ENCODE peak calls at places on chromosomes 1 and 21, in ten cellular contexts. T is CD8-positive, alpha-beta T cell; E is fibroblast of lung; V is MCF 10A; S is left ventricle myocardium inferior; C is PC-9; A is transverse colon; X is psoas muscle; R is lower lobe of right lung; J is heart right ventricle. O is an unnamed sample.

GRCh38 chr1:6347641-6348487 is 45.7 kb downstream of the ACOT7 start:
- DNase-seq in J (no peak), R (no peak), C (peak), T (peak), S (peak), V (peak), E (peak), A (peak), X (no peak), O (peak)

GRCh38 chr1:221907531-221907930 is 165.6 kb upstream of the DUSP10 start:
- DNase-seq in V (no peak), X (no peak), E (no peak), C (no peak), A (no peak), T (no peak), S (no peak), J (no peak), R (no peak), O (no peak)

GRCh38 chr1:64392109-64392508 is 77.8 kb upstream of the CACHD1 start:
- DNase-seq in R (no peak), A (no peak), S (no peak), E (no peak), X (no peak), C (no peak), V (peak), J (no peak), T (no peak), O (no peak)

GRCh38 chr1:170929835-170930554 is 5.3 kb upstream of the MROH9 start:
- DNase-seq in V (peak), S (no peak), T (peak), E (peak), R (no peak), A (no peak), X (no peak), J (no peak), C (peak), O (peak)

GRCh38 chr1:22120469-22120790 is 22.5 kb downstream of the WNT4 start:
- DNase-seq in C (no peak), S (no peak), V (no peak), E (no peak), X (no peak), T (no peak), A (no peak), J (no peak), R (no peak), O (no peak)

GRCh38 chr1:160460683-160461287 is 60.4 kb downstream of the VANGL2 start:
- DNase-seq in R (no peak), J (no peak), E (no peak), A (no peak), T (no peak), V (peak), S (no peak), C (no peak), X (no peak), O (no peak)

GRCh38 chr1:228471762-228472398 is 15.3 kb upstream of the RNF187 start:
- DNase-seq in S (no peak), E (peak), A (no peak), T (no peak), R (no peak), J (no peak), C (no peak), V (peak), X (no peak), O (no peak)

GRCh38 chr1:241323510-241323909 is 33.5 kb downstream of the RGS7 start:
- DNase-seq in A (peak), R (no peak), T (no peak), S (no peak), X (no peak), J (no peak), E (peak), V (peak), C (no peak), O (peak)

GRCh38 chr1:222288056-222288455 is 259.8 kb downstream of the HHIPL2 start:
- DNase-seq in E (peak), R (no peak), C (peak), A (no peak), V (peak), S (no peak), X (no peak), T (no peak), J (no peak), O (peak)

GRCh38 chr1:185938396-185938795 is 204.2 kb downstream of the HMCN1 start:
- DNase-seq in A (no peak), S (no peak), J (no peak), R (no peak), X (no peak), C (no peak), V (no peak), E (no peak), T (no peak), O (no peak)

GRCh38 chr1:147723691-147724323 is 36.6 kb downstream of the GJA5 start:
- DNase-seq in C (no peak), R (peak), S (peak), A (peak), J (peak), T (peak), X (no peak), V (peak), E (peak), O (peak)

GRCh38 chr21:41766883-41767605 is at the start of gene RIPK4:
- DNase-seq in S (no peak), E (no peak), J (no peak), X (no peak), C (peak), V (peak), A (peak), T (peak), R (peak), O (peak)

GRCh38 chr21:37787456-37787855 is 128.8 kb downstream of the KCNJ6 start:
- DNase-seq in T (no peak), J (no peak), C (no peak), S (no peak), R (no peak), X (no peak), V (peak), E (peak), A (no peak), O (no peak)

GRCh38 chr21:14536929-14537328 is 9.2 kb downstream of the SAMSN1 start:
- DNase-seq in A (no peak), R (no peak), S (no peak), J (no peak), X (no peak), V (no peak), C (no peak), T (no peak), E (no peak), O (no peak)

GRCh38 chr1:152917794-152918193 is 9.4 kb downstream of the IVL start:
- DNase-seq in V (peak), T (no peak), J (no peak), R (no peak), A (no peak), S (no peak), E (no peak), C (no peak), X (no peak), O (peak)

GRCh38 chr1:46399307-46399706 is 5.2 kb downstream of the FAAH start:
- DNase-seq in V (no peak), E (no peak), T (no peak), A (no peak), S (no peak), R (no peak), X (no peak), C (no peak), J (no peak), O (no peak)

GRCh38 chr1:93448983-93449805 is 1.3 kb downstream of the FNBP1L start:
- DNase-seq in S (no peak), E (peak), R (no peak), V (peak), T (no peak), A (peak), J (no peak), X (no peak), C (peak), O (peak)

GRCh38 chr21:37259426-37259825 is 7.7 kb downstream of the VPS26C start:
- DNase-seq in A (no peak), R (no peak), C (no peak), J (no peak), V (no peak), E (no peak), X (no peak), T (no peak), S (no peak), O (no peak)

GRCh38 chr1:162922196-162922595 is 61.2 kb upstream of the CCDC190 start:
- DNase-seq in R (no peak), S (no peak), X (no peak), C (no peak), V (no peak), E (no peak), T (no peak), J (no peak), A (no peak), O (no peak)

GRCh38 chr1:7616076-7616833 is 154.8 kb upstream of the VAMP3 start:
- DNase-seq in S (peak), T (peak), E (peak), X (peak), R (peak), J (peak), A (peak), C (peak), V (peak), O (peak)

GRCh38 chr1:50237081-50237480 is 128.4 kb downstream of the ELAVL4 start:
- DNase-seq in E (no peak), R (no peak), A (no peak), C (no peak), V (no peak), J (no peak), T (no peak), X (no peak), S (no peak), O (no peak)

GRCh38 chr1:110634455-110635281 is 28.5 kb upstream of the KCNA2 start:
- DNase-seq in R (peak), E (peak), S (peak), J (peak), T (peak), V (peak), C (peak), X (peak), A (peak), O (peak)

GRCh38 chr1:172955161-172955821 is 95.5 kb downstream of the TNFSF18 start:
- DNase-seq in E (peak), R (no peak), T (no peak), A (no peak), X (no peak), J (no peak), V (no peak), S (no peak), C (no peak), O (no peak)

GRCh38 chr1:204288061-204288588 is 71.6 kb downstream of the PLEKHA6 start:
- DNase-seq in J (peak), C (peak), V (peak), T (no peak), X (peak), S (peak), A (peak), R (peak), E (no peak), O (peak)

GRCh38 chr1:17540255-17541001 is 930 bp downstream of the ARHGEF10L start:
- DNase-seq in E (peak), A (no peak), J (peak), S (peak), T (no peak), V (no peak), X (peak), C (no peak), R (no peak), O (no peak)

GRCh38 chr1:214004014-214004413 is 16.2 kb downstream of the PROX1 start:
- DNase-seq in J (no peak), T (no peak), E (no peak), V (no peak), S (no peak), X (no peak), R (no peak), C (no peak), A (no peak), O (no peak)

GRCh38 chr1:159831696-159832225 is 5.1 kb downstream of the SLAMF8 start:
- DNase-seq in X (no peak), A (no peak), T (no peak), J (no peak), R (no peak), V (no peak), C (no peak), S (no peak), E (no peak), O (no peak)

GRCh38 chr1:200808846-200809245 is 63.9 kb upstream of the GPR25 start:
- DNase-seq in A (no peak), R (no peak), C (no peak), S (no peak), V (no peak), J (no peak), T (no peak), E (no peak), X (no peak), O (no peak)

GRCh38 chr1:225354906-225355305 is 72.9 kb downstream of the LBR start:
- DNase-seq in R (no peak), A (no peak), V (peak), J (no peak), E (peak), C (no peak), X (no peak), T (no peak), S (no peak), O (no peak)

GRCh38 chr1:158246650-158247049 is 7.6 kb upstream of the CD1A start:
- DNase-seq in V (peak), R (no peak), X (no peak), E (no peak), S (no peak), A (no peak), C (no peak), J (no peak), T (no peak), O (no peak)

GRCh38 chr1:46153228-46153627 is 20.8 kb upstream of the PIK3R3 start:
- DNase-seq in J (no peak), E (no peak), V (no peak), X (no peak), T (no peak), S (no peak), R (no peak), C (no peak), A (no peak), O (no peak)

DNA sequence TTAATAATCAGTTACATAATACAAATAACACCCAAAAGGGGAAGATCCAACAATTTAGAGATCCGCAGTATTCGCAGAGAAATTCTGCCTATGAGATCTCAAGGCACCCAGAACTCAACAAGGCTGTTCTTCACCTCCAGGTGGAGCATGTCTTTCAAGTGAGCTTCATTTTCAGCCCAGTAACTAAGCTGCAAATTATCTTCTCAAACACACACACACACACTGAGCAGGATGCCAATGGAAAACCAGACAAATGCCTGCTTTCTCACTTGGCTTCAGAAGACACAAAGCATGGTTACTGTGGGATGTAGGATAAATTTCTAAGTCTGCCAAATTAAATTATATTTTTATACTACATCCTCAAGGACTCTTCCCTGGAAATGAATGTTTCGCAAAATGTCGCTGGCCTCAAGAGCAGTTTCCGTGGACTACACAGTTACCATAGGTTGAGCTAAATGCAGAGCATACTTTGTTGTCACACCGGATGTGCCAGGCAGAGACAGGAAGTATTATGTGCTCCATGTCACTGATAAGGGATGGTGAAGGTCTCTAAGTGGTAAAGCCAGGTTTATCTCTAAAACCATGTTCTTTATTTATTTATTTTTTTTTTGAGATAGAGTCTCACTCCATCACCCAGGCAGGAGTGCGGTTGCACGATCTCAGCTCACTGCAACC is 30.3 kb downstream of the UBR4 start:
- DNase-seq in J (no peak), E (peak), T (peak), A (no peak), X (no peak), V (peak), R (no peak), S (no peak), C (no peak), O (no peak)
- TF ChIP-seq CTCF in J (peak), E (peak), T (peak), A (no peak), X (no peak), V (peak), R (no peak), S (peak), C (no peak), O (no peak)

DNA sequence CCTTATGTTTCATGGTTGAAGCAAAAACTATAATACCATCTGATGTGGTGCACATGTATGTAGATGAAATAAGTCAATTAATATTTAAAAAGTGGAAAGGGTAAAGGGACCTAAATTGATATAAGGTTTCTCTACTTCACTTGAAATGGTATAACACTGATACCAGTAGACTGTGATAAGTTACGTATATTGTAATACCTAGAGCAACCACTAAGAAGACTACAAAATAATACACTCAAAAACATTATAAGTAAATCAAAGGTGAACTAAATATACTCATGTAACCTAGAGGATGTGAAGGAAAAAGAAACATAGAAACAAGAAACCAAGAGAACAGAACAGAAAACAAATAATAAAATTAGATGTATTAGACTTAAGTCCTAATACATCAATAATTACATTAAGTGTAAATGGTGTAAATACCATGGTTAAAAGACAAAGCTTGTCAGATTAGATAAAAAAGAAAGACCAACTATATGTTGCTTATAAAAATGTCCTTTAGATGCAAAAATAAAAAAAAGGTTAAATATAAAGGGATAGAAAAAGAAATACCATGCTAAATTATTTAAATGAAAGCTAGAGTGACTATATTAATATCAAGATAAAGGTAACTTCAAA is 118.8 kb downstream of the LRRC7 start:
- DNase-seq in V (no peak), T (no peak), C (no peak), A (no peak), S (no peak), E (no peak), R (no peak), J (no peak), X (no peak), O (no peak)
- TF ChIP-seq CTCF in V (no peak), T (no peak), C (peak), A (no peak), S (no peak), E (no peak), R (no peak), J (no peak), X (no peak), O (no peak)

DNA sequence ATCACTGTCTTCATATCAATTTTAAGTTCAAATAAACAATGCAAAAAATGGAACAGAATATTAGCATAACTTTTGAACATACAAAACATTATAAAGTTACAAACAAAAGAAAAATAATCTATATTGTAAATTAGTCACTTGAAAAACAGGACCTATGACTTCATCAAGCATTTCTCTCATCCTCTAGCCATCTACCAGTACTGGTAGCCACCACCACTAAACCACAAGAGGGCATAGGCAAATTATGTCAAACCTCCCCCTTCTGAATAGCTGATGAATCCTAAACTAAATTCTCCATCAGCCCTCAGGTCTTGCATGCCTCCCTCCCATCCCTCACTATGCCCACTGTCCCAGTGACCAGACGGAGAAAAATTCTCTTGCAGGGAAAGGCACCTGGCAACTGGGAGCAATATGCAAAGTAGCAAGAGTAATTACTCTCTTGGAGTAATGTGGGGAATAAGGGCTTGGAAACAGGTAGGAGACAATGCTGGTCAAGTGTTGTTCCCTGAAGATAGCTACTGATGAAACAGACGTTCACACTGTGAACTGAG is 37.1 kb downstream of the SSX2IP start:
- DNase-seq in R (no peak), V (no peak), A (no peak), J (no peak), C (no peak), T (no peak), S (no peak), X (no peak), E (peak), O (no peak)
- TF ChIP-seq CTCF in R (no peak), V (no peak), A (no peak), J (no peak), C (no peak), T (no peak), S (no peak), X (no peak), E (no peak), O (no peak)

GRCh38 chr1:218553197-218553596 is 208.1 kb downstream of the TGFB2 start:
- DNase-seq in E (no peak), J (no peak), X (no peak), V (peak), R (no peak), T (no peak), A (no peak), S (no peak), C (no peak), O (no peak)
- TF ChIP-seq CTCF in E (peak), J (no peak), X (peak), V (peak), R (no peak), T (no peak), A (no peak), S (no peak), C (no peak), O (no peak)